ENCODE peak calls at places on chromosomes 3 and 15, in six cellular contexts. M is PC-3, H is GM23248, K is GM23338, S is DND-41, O is keratinocyte. V is an unnamed sample.

GRCh38 chr3:139204756-139205155 is 139.1 kb upstream of the MRPS22 start:
- DNase-seq in H (peak; percentile 77), K (no peak), S (no peak), O (no peak), M (no peak), V (no peak)

GRCh38 chr3:126515066-126515706 is 2.4 kb downstream of the UROC1 start:
- DNase-seq in O (no peak), H (no peak), M (no peak), S (no peak), K (no peak), V (no peak)

GRCh38 chr15:30923429-30923828 is 19.7 kb downstream of the FAN1 start:
- DNase-seq in H (no peak), K (no peak), M (no peak), O (no peak), S (no peak), V (no peak)

GRCh38 chr15:99954361-99955180 is 221.3 kb upstream of the LYSMD4 start:
- DNase-seq in K (no peak), S (no peak), H (no peak), M (no peak), O (no peak), V (no peak)

GRCh38 chr3:104353951-104354350 is 1012.8 kb upstream of the ALCAM start:
- DNase-seq in K (no peak), H (no peak), O (no peak), M (no peak), S (no peak), V (no peak)

GRCh38 chr3:4804161-4805058 is 174.8 kb upstream of the BHLHE40 start:
- DNase-seq in K (no peak), M (no peak), S (no peak), H (no peak), O (no peak), V (no peak)

GRCh38 chr15:65332662-65333440 is 28.4 kb downstream of the RNU5B-1 start:
- DNase-seq in S (no peak), M (no peak), K (no peak), H (no peak), O (no peak), V (no peak)

GRCh38 chr15:81216411-81216810 is 19.7 kb downstream of the IL16 start:
- DNase-seq in S (no peak), H (no peak), K (peak; percentile 60), O (no peak), M (no peak), V (no peak)

GRCh38 chr3:178714971-178715832 is 179.0 kb downstream of the KCNMB2 start:
- DNase-seq in M (no peak), K (no peak), H (no peak), O (no peak), S (no peak), V (peak; percentile 71)

GRCh38 chr3:49721861-49722781 is 1.6 kb downstream of the GMPPB start:
- DNase-seq in S (peak; percentile 4), K (no peak), H (no peak), M (no peak), O (no peak), V (no peak)

GRCh38 chr3:194380300-194380699 is 10.8 kb upstream of the LRRC15 start:
- DNase-seq in O (no peak), H (no peak), S (no peak), K (no peak), M (no peak), V (no peak)

GRCh38 chr3:89164774-89165173 is 57.4 kb downstream of the EPHA3 start:
- DNase-seq in H (no peak), K (no peak), S (no peak), M (no peak), O (no peak), V (no peak)

GRCh38 chr15:89971592-89971997 is 29.5 kb upstream of the ZNF710 start:
- DNase-seq in K (peak; percentile 95), S (peak; percentile 44), O (peak; percentile 4), M (peak; percentile 79), H (peak; percentile 78), V (peak; percentile 85)

DNA sequence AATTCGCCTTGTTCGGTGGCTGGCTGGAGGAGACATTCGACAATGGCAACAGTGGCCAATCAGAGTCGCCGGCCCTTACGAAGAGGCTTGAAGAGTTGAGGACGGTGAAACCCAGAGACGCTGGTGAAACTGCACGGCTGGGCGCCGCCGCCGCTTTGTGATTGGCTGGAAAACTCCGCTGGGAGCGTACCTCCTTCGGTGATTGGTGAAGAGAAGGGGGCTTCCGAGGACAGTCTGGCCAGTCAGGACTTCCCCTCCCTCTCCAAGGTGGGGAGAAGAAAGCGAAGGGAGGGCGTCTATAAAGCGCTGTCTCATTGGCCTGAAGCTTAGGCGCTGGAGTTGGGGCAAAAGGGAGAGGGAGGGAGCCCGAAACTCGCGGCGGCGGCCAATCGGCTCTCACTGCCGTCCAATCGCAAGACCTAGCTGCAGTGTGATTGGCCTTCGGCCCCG is 554 bp upstream of the GSK3B start:
- DNase-seq in M (peak; percentile 100), O (peak; percentile 97), H (peak; percentile 99), S (peak; percentile 99), K (peak; percentile 99), V (peak; percentile 99)
- TF ChIP-seq EZH2 in M (no peak), O (peak; percentile 60), H (no peak), S (peak; percentile 72), K (no peak), V (no peak)

DNA sequence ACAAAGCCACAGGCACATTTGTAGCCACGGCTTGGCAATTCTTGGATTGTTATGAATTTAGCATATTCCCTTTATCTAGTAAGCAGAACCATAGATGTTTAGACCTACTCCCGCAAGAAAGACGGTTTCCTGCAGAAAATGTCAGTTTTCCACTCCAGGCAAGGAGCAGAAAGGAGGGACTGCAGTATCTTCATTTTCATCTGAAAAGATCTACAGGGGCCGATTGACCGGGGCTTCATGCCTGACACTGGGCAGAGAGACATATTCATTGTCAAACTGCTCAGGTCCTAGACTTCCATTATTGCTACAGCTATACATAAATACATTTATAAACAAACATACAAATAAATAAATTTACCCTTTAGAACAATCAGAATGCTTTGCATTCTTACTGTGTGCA is 580.3 kb downstream of the AGBL1 start:
- DNase-seq in K (peak; percentile 19), O (no peak), H (no peak), S (no peak), M (no peak), V (no peak)
- H2AFZ ChIP-seq in K (no peak overlapping the region), O (no peak overlapping the region), H (no peak overlapping the region), S (no peak overlapping the region), M (no peak overlapping the region), V (no peak overlapping the region)

GRCh38 chr3:53173107-53173506 is 12.1 kb downstream of the PRKCD start:
- DNase-seq in K (no peak), H (no peak), O (no peak), M (no peak), S (no peak), V (no peak)
- H3K27ac ChIP-seq in K (no peak overlapping the region), H (no peak overlapping the region), O (no peak overlapping the region), M (no peak overlapping the region), S (no peak overlapping the region), V (no peak overlapping the region)

DNA sequence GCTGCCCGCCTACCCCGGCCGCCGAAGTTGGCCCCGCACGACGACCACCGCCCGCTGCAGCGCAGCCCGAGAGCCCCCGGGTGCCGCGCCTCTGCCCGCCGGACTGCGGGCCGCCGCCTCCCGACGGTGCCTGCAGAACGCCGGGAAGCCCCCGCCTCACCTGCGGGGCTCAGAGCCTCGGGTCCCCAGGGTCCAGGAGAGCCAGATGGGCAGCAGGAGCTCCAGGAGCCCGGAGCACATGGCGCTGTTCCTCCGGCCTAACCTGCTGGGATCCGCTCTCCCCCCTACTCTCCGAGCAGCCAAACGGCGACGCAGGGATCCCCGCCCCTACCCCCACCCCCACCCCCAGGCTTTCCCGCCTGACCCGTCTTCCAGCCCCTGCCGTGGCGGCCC is 615 bp upstream of the GABRB3 start:
- DNase-seq in H (no peak), M (no peak), K (peak; percentile 46), O (no peak), S (no peak), V (no peak)
- TF ChIP-seq EZH2 in H (no peak), M (no peak), K (no peak), O (peak; percentile 55), S (no peak), V (no peak)

GRCh38 chr3:171427771-171428320 is 32.4 kb downstream of the TNIK start:
- DNase-seq in M (no peak), O (no peak), H (no peak), S (no peak), K (peak; percentile 39), V (no peak)
- H2AFZ ChIP-seq in M (no peak overlapping the region), O (no peak overlapping the region), H (no peak overlapping the region), S (no peak overlapping the region), K (no peak overlapping the region), V (no peak overlapping the region)

DNA sequence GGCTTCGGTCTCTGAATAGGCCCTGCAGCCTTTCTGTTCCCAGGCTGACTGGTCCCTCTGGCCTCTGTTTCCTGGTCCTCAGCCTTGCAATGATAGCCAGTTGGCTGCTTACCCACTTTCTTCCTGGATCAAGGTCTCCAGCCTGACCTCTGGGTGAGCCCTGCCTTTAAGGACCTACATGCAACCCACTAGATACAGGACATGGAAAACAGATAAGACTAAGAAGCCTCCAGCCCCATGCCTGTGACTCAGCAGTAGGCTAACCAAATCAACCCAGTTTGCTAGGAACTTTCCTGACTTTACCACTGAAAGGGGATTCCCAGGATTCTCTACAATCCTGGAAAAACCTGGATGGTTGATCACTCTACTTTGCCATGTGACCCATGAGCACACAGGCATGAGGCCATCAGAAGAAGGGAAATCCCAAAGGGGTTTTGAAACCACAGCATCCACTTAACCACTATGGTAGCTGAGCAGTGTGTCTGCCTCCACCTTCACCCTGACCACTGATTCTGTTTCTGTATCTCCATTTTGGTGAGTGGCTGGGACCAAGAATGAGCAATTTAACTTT is 188.1 kb downstream of the CHST2 start:
- DNase-seq in K (no peak), H (peak; percentile 19), S (no peak), M (peak; percentile 27), O (no peak), V (peak; percentile 28)
- H3K27ac ChIP-seq in K (no peak overlapping the region), H (no peak overlapping the region), S (peak overlapping the region; percentile 24), M (peak overlapping the region; percentile 56), O (no peak overlapping the region), V (no peak overlapping the region)

GRCh38 chr15:37107071-37107753 is 6.9 kb upstream of the MEIS2 start:
- DNase-seq in K (peak; percentile 75), H (no peak), O (no peak), M (no peak), S (no peak), V (no peak)
- TF ChIP-seq EZH2 in K (no peak), H (no peak), O (no peak), M (no peak), S (no peak), V (no peak)

V was measured in MM.1S.